ENCODE peak calls at places on chromosome 21, in six cellular contexts. W, F, V, L, J and P are unnamed samples.

GRCh38 chr21:40952551-40953330 is 105.8 kb upstream of the DSCAM start:
- DNase-seq in W (no peak), F (no peak), V (no peak), L (no peak), J (no peak), P (no peak)

GRCh38 chr21:14875704-14876364 is 189.0 kb downstream of the NRIP1 start:
- DNase-seq in W (no peak), F (no peak), V (no peak), L (no peak), J (no peak), P (no peak)

GRCh38 chr21:25911730-25912401 is 177.1 kb downstream of the GABPA start:
- DNase-seq in W (no peak), F (peak), V (no peak), L (no peak), J (no peak), P (no peak)

GRCh38 chr21:33121715-33122475 is 52.0 kb downstream of the OLIG1 start:
- DNase-seq in W (peak), F (no peak), V (no peak), L (no peak), J (no peak), P (no peak)

GRCh38 chr21:29888437-29888836 is 51.4 kb downstream of the GRIK1 start:
- DNase-seq in W (no peak), F (no peak), V (no peak), L (no peak), J (no peak), P (no peak)

GRCh38 chr21:41715649-41716321 is 51.1 kb downstream of the RIPK4 start:
- DNase-seq in W (no peak), F (peak), V (no peak), L (no peak), J (no peak), P (no peak)

GRCh38 chr21:15363921-15364320 is 299.1 kb upstream of the NRIP1 start:
- DNase-seq in W (no peak), F (no peak), V (no peak), L (no peak), J (no peak), P (no peak)

GRCh38 chr21:36437745-36438128 is 42.2 kb downstream of the CLDN14 start:
- DNase-seq in W (peak), F (no peak), V (no peak), L (peak), J (no peak), P (peak)

GRCh38 chr21:27545754-27546349 is 579.0 kb upstream of the ADAMTS5 start:
- DNase-seq in W (no peak), F (no peak), V (no peak), L (no peak), J (no peak), P (no peak)

GRCh38 chr21:27219068-27219467 is 252.2 kb upstream of the ADAMTS5 start:
- DNase-seq in W (peak), F (no peak), V (no peak), L (peak), J (no peak), P (no peak)

GRCh38 chr21:41162111-41162510 is 5.8 kb upstream of the BACE2 start:
- DNase-seq in W (no peak), F (no peak), V (no peak), L (no peak), J (no peak), P (no peak)

GRCh38 chr21:31142600-31142999 is 104.3 kb upstream of the KRTAP19-8 start:
- DNase-seq in W (no peak), F (no peak), V (peak), L (no peak), J (no peak), P (no peak)

GRCh38 chr21:42865361-42866160 is 13.8 kb downstream of the WDR4 start:
- DNase-seq in W (no peak), F (no peak), V (no peak), L (no peak), J (no peak), P (no peak)

GRCh38 chr21:43867936-43868335 is 2.9 kb downstream of the AGPAT3 start:
- DNase-seq in W (no peak), F (peak), V (no peak), L (no peak), J (no peak), P (no peak)

GRCh38 chr21:14119038-14119437 is 91.7 kb downstream of the LIPI start:
- DNase-seq in W (no peak), F (no peak), V (no peak), L (no peak), J (no peak), P (no peak)

GRCh38 chr21:42609806-42610205 is 43.6 kb upstream of the PDE9A start:
- DNase-seq in W (no peak), F (no peak), V (peak), L (no peak), J (no peak), P (no peak)

GRCh38 chr21:32216293-32216692 is 62.6 kb downstream of the MIS18A start:
- DNase-seq in W (no peak), F (no peak), V (no peak), L (no peak), J (no peak), P (no peak)

GRCh38 chr21:32779983-32780382 is 8.4 kb upstream of the PAXBP1 start:
- DNase-seq in W (no peak), F (no peak), V (no peak), L (no peak), J (no peak), P (no peak)

GRCh38 chr21:15084668-15085067 is 19.9 kb upstream of the NRIP1 start:
- DNase-seq in W (no peak), F (no peak), V (no peak), L (no peak), J (no peak), P (no peak)

GRCh38 chr21:15742052-15742451 is 12.3 kb downstream of the USP25 start:
- DNase-seq in W (no peak), F (no peak), V (no peak), L (no peak), J (no peak), P (no peak)

GRCh38 chr21:38802050-38803026 is 3.4 kb upstream of the ETS2 start:
- DNase-seq in W (no peak), F (no peak), V (no peak), L (no peak), J (no peak), P (no peak)

GRCh38 chr21:44793269-44794030 is 8.2 kb downstream of the UBE2G2 start:
- DNase-seq in W (peak), F (peak), V (peak), L (no peak), J (no peak), P (no peak)

GRCh38 chr21:21163904-21164303 is 165.7 kb downstream of the NCAM2 start:
- DNase-seq in W (peak), F (peak), V (peak), L (peak), J (peak), P (peak)

GRCh38 chr21:46098303-46099141 is 610 bp downstream of the COL6A2 start:
- DNase-seq in W (no peak), F (peak), V (peak), L (no peak), J (no peak), P (no peak)

GRCh38 chr21:15449556-15449955 is 280.2 kb upstream of the USP25 start:
- DNase-seq in W (no peak), F (no peak), V (no peak), L (no peak), J (no peak), P (no peak)

GRCh38 chr21:40905251-40905650 is 58.3 kb upstream of the DSCAM start:
- DNase-seq in W (no peak), F (no peak), V (no peak), L (no peak), J (no peak), P (no peak)

GRCh38 chr21:17270234-17270633 is 242.6 kb upstream of the CXADR start:
- DNase-seq in W (peak), F (no peak), V (no peak), L (peak), J (no peak), P (peak)

GRCh38 chr21:17803536-17803935 is 15.6 kb downstream of the C21orf91 start:
- DNase-seq in W (no peak), F (no peak), V (no peak), L (no peak), J (no peak), P (no peak)

GRCh38 chr21:26962516-26963305 is 4.2 kb downstream of the ADAMTS5 start:
- DNase-seq in W (no peak), F (no peak), V (no peak), L (peak), J (no peak), P (peak)

GRCh38 chr21:45555251-45555556 is 13.0 kb upstream of the SLC19A1 start:
- DNase-seq in W (no peak), F (no peak), V (no peak), L (no peak), J (no peak), P (no peak)

GRCh38 chr21:40331182-40331581 is 463.9 kb downstream of the PCP4 start:
- DNase-seq in W (no peak), F (no peak), V (no peak), L (no peak), J (no peak), P (no peak)

GRCh38 chr21:45033791-45034555 is 40.4 kb upstream of the ADARB1 start:
- DNase-seq in W (peak), F (no peak), V (no peak), L (peak), J (no peak), P (peak)